ENCODE peak calls at places on chromosomes 11 and 22, in seven cellular contexts. E, W, S, A, U, P and X are unnamed samples.

GRCh38 chr22:26709617-26710390 is 52.4 kb downstream of the MIAT start:
- DNase-seq in E (peak), W (no peak), S (peak), A (no peak), U (no peak), P (no peak), X (no peak)

GRCh38 chr11:121389651-121390050 is 62.5 kb upstream of the SORL1 start:
- DNase-seq in E (no peak), W (no peak), S (peak), A (no peak), U (peak), P (peak), X (no peak)

GRCh38 chr11:68431984-68432600 is 28.5 kb upstream of the PPP6R3 start:
- DNase-seq in E (no peak), W (no peak), S (no peak), A (no peak), U (no peak), P (no peak), X (no peak)

GRCh38 chr22:25774575-25775026 is 32.6 kb downstream of the MYO18B start:
- DNase-seq in E (no peak), W (no peak), S (no peak), A (no peak), U (no peak), P (no peak), X (no peak)

GRCh38 chr22:45731798-45732495 is 60.3 kb downstream of the ATXN10 start:
- DNase-seq in E (peak), W (no peak), S (peak), A (no peak), U (no peak), P (no peak), X (no peak)

GRCh38 chr22:29369460-29369859 is 18.9 kb downstream of the AP1B1 start:
- DNase-seq in E (peak), W (no peak), S (peak), A (no peak), U (peak), P (no peak), X (peak)

GRCh38 chr11:3837793-3838192 is 3.0 kb downstream of the RHOG start:
- DNase-seq in E (no peak), W (no peak), S (peak), A (no peak), U (no peak), P (no peak), X (peak)

GRCh38 chr11:117220999-117221774 is 10.7 kb downstream of the PCSK7 start:
- DNase-seq in E (peak), W (no peak), S (no peak), A (no peak), U (no peak), P (peak), X (no peak)